ENCODE peak calls at places on chromosome 12, in six cellular contexts. One of them, this sample, is unnamed.

GRCh38 chr12:100845095-100845494 is 50.5 kb downstream of the ANO4 start:
- DNase-seq in fibroblast of lung: peak; percentile 31
- DNase-seq in lower lobe of right lung: no peak
- DNase-seq in transverse colon: no peak
- DNase-seq in thyroid gland: no peak
- DNase-seq in HCT116: peak; percentile 8
- DNase-seq in this sample: peak; percentile 24

GRCh38 chr12:13573698-13574321 is 377.3 kb downstream of the EMP1 start:
- DNase-seq in fibroblast of lung: peak; percentile 57
- DNase-seq in lower lobe of right lung: no peak
- DNase-seq in transverse colon: no peak
- DNase-seq in thyroid gland: no peak
- DNase-seq in HCT116: peak; percentile 87
- DNase-seq in this sample: peak; percentile 9

GRCh38 chr12:127107744-127108143 is 1159.2 kb upstream of the TMEM132C start:
- DNase-seq in fibroblast of lung: no peak
- DNase-seq in lower lobe of right lung: no peak
- DNase-seq in transverse colon: no peak
- DNase-seq in thyroid gland: no peak
- DNase-seq in HCT116: no peak
- DNase-seq in this sample: no peak

GRCh38 chr12:100862600-100863149 is 68.1 kb downstream of the ANO4 start:
- DNase-seq in fibroblast of lung: no peak
- DNase-seq in lower lobe of right lung: no peak
- DNase-seq in transverse colon: no peak
- DNase-seq in thyroid gland: no peak
- DNase-seq in HCT116: no peak
- DNase-seq in this sample: no peak

GRCh38 chr12:118361889-118362288 is 10.8 kb downstream of the TAOK3 start:
- DNase-seq in fibroblast of lung: no peak
- DNase-seq in lower lobe of right lung: no peak
- DNase-seq in transverse colon: no peak
- DNase-seq in thyroid gland: no peak
- DNase-seq in HCT116: no peak
- DNase-seq in this sample: no peak

GRCh38 chr12:100026241-100026640 is 41.5 kb upstream of the ANKS1B start:
- DNase-seq in fibroblast of lung: no peak
- DNase-seq in lower lobe of right lung: no peak
- DNase-seq in transverse colon: no peak
- DNase-seq in thyroid gland: no peak
- DNase-seq in HCT116: no peak
- DNase-seq in this sample: no peak

GRCh38 chr12:20369164-20370000 is 1.0 kb downstream of the PDE3A start:
- DNase-seq in fibroblast of lung: peak; percentile 76
- DNase-seq in lower lobe of right lung: peak; percentile 59
- DNase-seq in transverse colon: peak; percentile 84
- DNase-seq in thyroid gland: peak; percentile 43
- DNase-seq in HCT116: no peak
- DNase-seq in this sample: peak; percentile 49

GRCh38 chr12:24913953-24914352 is 34.9 kb downstream of the BCAT1 start:
- DNase-seq in fibroblast of lung: no peak
- DNase-seq in lower lobe of right lung: no peak
- DNase-seq in transverse colon: no peak
- DNase-seq in thyroid gland: no peak
- DNase-seq in HCT116: no peak
- DNase-seq in this sample: no peak

GRCh38 chr12:6046511-6047180 is 77.8 kb downstream of the VWF start:
- DNase-seq in fibroblast of lung: no peak
- DNase-seq in lower lobe of right lung: no peak
- DNase-seq in transverse colon: no peak
- DNase-seq in thyroid gland: no peak
- DNase-seq in HCT116: no peak
- DNase-seq in this sample: no peak

GRCh38 chr12:90939382-90939781 is 15.6 kb downstream of the CCER1 start:
- DNase-seq in fibroblast of lung: peak; percentile 6
- DNase-seq in lower lobe of right lung: no peak
- DNase-seq in transverse colon: no peak
- DNase-seq in thyroid gland: no peak
- DNase-seq in HCT116: no peak
- DNase-seq in this sample: no peak

GRCh38 chr12:98355322-98355721 is 160.1 kb upstream of the TMPO start:
- DNase-seq in fibroblast of lung: peak; percentile 79
- DNase-seq in lower lobe of right lung: no peak
- DNase-seq in transverse colon: no peak
- DNase-seq in thyroid gland: no peak
- DNase-seq in HCT116: no peak
- DNase-seq in this sample: no peak

GRCh38 chr12:124497658-124498057 is 69.8 kb downstream of the NCOR2 start:
- DNase-seq in fibroblast of lung: peak; percentile 93
- DNase-seq in lower lobe of right lung: no peak
- DNase-seq in transverse colon: no peak
- DNase-seq in thyroid gland: no peak
- DNase-seq in HCT116: no peak
- DNase-seq in this sample: no peak

GRCh38 chr12:64036414-64036813 is 185.7 kb downstream of the KICS2 start:
- DNase-seq in fibroblast of lung: peak; percentile 83
- DNase-seq in lower lobe of right lung: no peak
- DNase-seq in transverse colon: no peak
- DNase-seq in thyroid gland: no peak
- DNase-seq in HCT116: no peak
- DNase-seq in this sample: no peak

GRCh38 chr12:124916370-124917134 is 2.1 kb upstream of the UBC start:
- DNase-seq in fibroblast of lung: peak; percentile 95
- DNase-seq in lower lobe of right lung: no peak
- DNase-seq in transverse colon: peak; percentile 84
- DNase-seq in thyroid gland: peak; percentile 81
- DNase-seq in HCT116: peak; percentile 90
- DNase-seq in this sample: peak; percentile 77

GRCh38 chr12:94545937-94546771 is 86.5 kb upstream of the CEP83 start:
- DNase-seq in fibroblast of lung: peak; percentile 62
- DNase-seq in lower lobe of right lung: peak; percentile 53
- DNase-seq in transverse colon: peak; percentile 65
- DNase-seq in thyroid gland: peak; percentile 67
- DNase-seq in HCT116: peak; percentile 77
- DNase-seq in this sample: peak; percentile 40

GRCh38 chr12:91276529-91276928 is 93.9 kb upstream of the DCN start:
- DNase-seq in fibroblast of lung: no peak
- DNase-seq in lower lobe of right lung: no peak
- DNase-seq in transverse colon: no peak
- DNase-seq in thyroid gland: no peak
- DNase-seq in HCT116: no peak
- DNase-seq in this sample: no peak

GRCh38 chr12:123131879-123132402 is 18.9 kb downstream of the PITPNM2 start:
- DNase-seq in fibroblast of lung: no peak
- DNase-seq in lower lobe of right lung: peak; percentile 69
- DNase-seq in transverse colon: peak; percentile 59
- DNase-seq in thyroid gland: peak; percentile 68
- DNase-seq in HCT116: no peak
- DNase-seq in this sample: no peak

GRCh38 chr12:102343361-102344121 is 136.8 kb downstream of the IGF1 start:
- DNase-seq in fibroblast of lung: peak; percentile 5
- DNase-seq in lower lobe of right lung: no peak
- DNase-seq in transverse colon: no peak
- DNase-seq in thyroid gland: no peak
- DNase-seq in HCT116: no peak
- DNase-seq in this sample: peak; percentile 11

GRCh38 chr12:120342567-120343537 is 15.3 kb upstream of the PLA2G1B start:
- DNase-seq in fibroblast of lung: no peak
- DNase-seq in lower lobe of right lung: no peak
- DNase-seq in transverse colon: no peak
- DNase-seq in thyroid gland: no peak
- DNase-seq in HCT116: no peak
- DNase-seq in this sample: no peak

GRCh38 chr12:45168976-45169375 is 46.9 kb upstream of the ANO6 start:
- DNase-seq in fibroblast of lung: no peak
- DNase-seq in lower lobe of right lung: no peak
- DNase-seq in transverse colon: no peak
- DNase-seq in thyroid gland: no peak
- DNase-seq in HCT116: no peak
- DNase-seq in this sample: no peak

GRCh38 chr12:122870867-122871664 is 24.9 kb downstream of the VPS37B start:
- DNase-seq in fibroblast of lung: peak; percentile 63
- DNase-seq in lower lobe of right lung: peak; percentile 54
- DNase-seq in transverse colon: peak; percentile 53
- DNase-seq in thyroid gland: peak; percentile 76
- DNase-seq in HCT116: no peak
- DNase-seq in this sample: peak; percentile 86

GRCh38 chr12:48472259-48472658 is at the start of gene ANP32D:
- DNase-seq in fibroblast of lung: no peak
- DNase-seq in lower lobe of right lung: no peak
- DNase-seq in transverse colon: no peak
- DNase-seq in thyroid gland: no peak
- DNase-seq in HCT116: no peak
- DNase-seq in this sample: no peak
- H3K9me3 ChIP-seq in fibroblast of lung: no peaks in the 10 kb centered on the region
- H3K9me3 ChIP-seq in lower lobe of right lung: peaks cover 25% of the 10 kb centered on the region
- H3K9me3 ChIP-seq in transverse colon: peaks cover 8% of the 10 kb centered on the region
- H3K9me3 ChIP-seq in thyroid gland: peaks cover 6% of the 10 kb centered on the region
- H3K9me3 ChIP-seq in HCT116: peaks cover 5% of the 10 kb centered on the region
- H3K9me3 ChIP-seq in this sample: peaks cover 15% of the 10 kb centered on the region

DNA sequence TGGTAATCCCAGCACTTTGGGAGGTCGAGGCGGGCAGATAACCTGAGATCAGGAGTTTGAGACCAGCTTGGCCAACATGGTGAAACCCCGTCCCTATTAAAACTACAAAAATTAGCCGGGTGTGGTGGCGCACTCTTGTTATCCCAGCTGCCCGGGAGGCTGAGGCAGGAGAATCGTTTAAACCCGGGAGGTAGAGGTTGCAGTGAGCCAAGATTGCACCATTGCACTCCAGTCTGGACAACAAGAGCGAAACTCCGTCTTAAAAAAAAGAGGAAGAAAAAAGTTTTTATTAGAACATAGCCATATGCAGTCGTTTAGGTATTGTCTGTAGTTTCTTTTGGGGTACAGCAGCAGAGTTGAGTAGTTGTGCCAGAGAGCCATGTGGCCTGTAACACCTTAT is 2.0 kb downstream of the ADIPOR2 start:
- DNase-seq in fibroblast of lung: no peak
- DNase-seq in lower lobe of right lung: no peak
- DNase-seq in transverse colon: no peak
- DNase-seq in thyroid gland: no peak
- DNase-seq in HCT116: no peak
- DNase-seq in this sample: no peak
- H3K4me3 ChIP-seq in fibroblast of lung: no peak overlapping the region
- H3K4me3 ChIP-seq in lower lobe of right lung: peak overlapping the region; percentile 89
- H3K4me3 ChIP-seq in transverse colon: no peak overlapping the region
- H3K4me3 ChIP-seq in thyroid gland: no peak overlapping the region
- H3K4me3 ChIP-seq in HCT116: no peak overlapping the region
- H3K4me3 ChIP-seq in this sample: peak overlapping the region; percentile 87

DNA sequence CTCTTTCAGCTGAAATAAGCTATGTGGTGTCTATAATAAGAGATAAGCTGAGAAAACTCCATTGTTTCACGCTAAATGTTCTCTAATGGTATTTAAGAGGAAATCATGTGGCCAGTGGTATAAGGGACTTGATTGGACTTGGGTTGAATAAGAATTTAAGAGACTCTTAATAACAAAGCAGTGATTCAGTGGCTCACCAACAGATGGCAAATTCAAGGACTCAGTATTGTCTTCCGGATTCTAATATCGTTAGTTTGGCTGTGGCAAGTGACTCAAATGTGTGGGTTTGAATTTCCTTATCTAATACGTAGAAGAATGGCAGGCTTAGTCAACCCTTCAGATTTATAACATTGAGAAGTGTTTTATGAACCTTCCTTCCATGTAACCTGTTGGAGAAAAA is 49.1 kb upstream of the KCNH3 start:
- DNase-seq in fibroblast of lung: peak; percentile 99
- DNase-seq in lower lobe of right lung: no peak
- DNase-seq in transverse colon: no peak
- DNase-seq in thyroid gland: no peak
- DNase-seq in HCT116: peak; percentile 70
- DNase-seq in this sample: peak; percentile 41
- TF ChIP-seq CTCF in fibroblast of lung: peak; percentile 30
- TF ChIP-seq CTCF in lower lobe of right lung: no peak
- TF ChIP-seq CTCF in transverse colon: no peak
- TF ChIP-seq CTCF in thyroid gland: no peak
- TF ChIP-seq CTCF in HCT116: no peak
- TF ChIP-seq CTCF in this sample: no peak

GRCh38 chr12:133201888-133202287 is 20.6 kb downstream of the ZNF268 start:
- DNase-seq in fibroblast of lung: no peak
- DNase-seq in lower lobe of right lung: no peak
- DNase-seq in transverse colon: no peak
- DNase-seq in thyroid gland: no peak
- DNase-seq in HCT116: no peak
- DNase-seq in this sample: no peak
- H3K9me3 ChIP-seq in fibroblast of lung: peaks cover 19% of the 10 kb centered on the region
- H3K9me3 ChIP-seq in lower lobe of right lung: peaks cover 74% of the 10 kb centered on the region
- H3K9me3 ChIP-seq in transverse colon: peaks cover 70% of the 10 kb centered on the region
- H3K9me3 ChIP-seq in thyroid gland: peaks cover 38% of the 10 kb centered on the region
- H3K9me3 ChIP-seq in HCT116: peaks cover 55% of the 10 kb centered on the region
- H3K9me3 ChIP-seq in this sample: peaks cover 66% of the 10 kb centered on the region

DNA sequence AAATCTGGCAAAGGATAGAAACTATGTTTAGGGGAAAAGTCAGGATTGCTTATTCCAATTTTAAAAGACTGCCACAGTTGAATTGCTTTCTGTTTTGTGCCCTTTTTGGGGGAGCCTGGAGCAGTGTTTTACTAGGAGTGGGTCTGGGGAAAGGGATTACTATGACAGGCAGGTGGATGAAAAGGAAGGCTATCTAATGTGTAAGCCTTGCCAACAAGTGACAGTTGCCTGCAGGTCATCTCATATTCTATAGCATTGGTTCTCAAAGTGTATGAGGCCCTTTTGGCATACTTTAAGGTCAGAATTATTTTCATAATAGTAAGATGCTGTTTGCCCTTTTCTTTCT is 4.1 kb downstream of the EID3 start:
- DNase-seq in fibroblast of lung: no peak
- DNase-seq in lower lobe of right lung: no peak
- DNase-seq in transverse colon: no peak
- DNase-seq in thyroid gland: no peak
- DNase-seq in HCT116: no peak
- DNase-seq in this sample: no peak
- H3K4me3 ChIP-seq in fibroblast of lung: no peak overlapping the region
- H3K4me3 ChIP-seq in lower lobe of right lung: no peak overlapping the region
- H3K4me3 ChIP-seq in transverse colon: no peak overlapping the region
- H3K4me3 ChIP-seq in thyroid gland: no peak overlapping the region
- H3K4me3 ChIP-seq in HCT116: no peak overlapping the region
- H3K4me3 ChIP-seq in this sample: no peak overlapping the region

DNA sequence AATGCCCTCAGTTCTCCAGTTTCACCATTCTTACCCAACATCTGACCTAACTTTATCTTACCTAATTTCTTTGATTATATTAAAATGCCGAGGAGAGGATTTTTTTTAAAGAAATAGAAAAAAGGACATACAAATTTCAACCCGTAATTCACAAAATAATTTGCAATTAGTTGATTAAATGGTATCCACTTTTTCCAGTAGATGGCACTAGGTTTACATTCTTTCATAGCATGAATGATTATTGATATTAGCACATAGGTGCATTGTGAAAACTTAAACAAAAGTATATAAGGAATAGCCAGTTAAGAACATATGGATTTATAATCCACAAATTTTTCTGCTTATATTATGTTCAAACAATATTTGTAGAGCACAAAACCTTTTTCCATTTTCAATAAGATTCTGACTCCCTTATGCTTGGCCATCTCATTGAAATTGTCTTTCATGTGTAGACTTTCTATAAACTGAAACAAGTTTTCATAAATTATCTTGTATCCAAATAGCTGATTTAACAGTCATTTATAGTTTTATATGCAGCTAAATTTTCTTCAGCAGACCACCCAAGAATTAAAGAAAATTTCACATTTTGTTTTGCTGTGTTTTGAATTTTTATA is 35.3 kb downstream of the MSRB3 start:
- DNase-seq in fibroblast of lung: no peak
- DNase-seq in lower lobe of right lung: no peak
- DNase-seq in transverse colon: no peak
- DNase-seq in thyroid gland: no peak
- DNase-seq in HCT116: peak; percentile 33
- DNase-seq in this sample: peak; percentile 58
- TF ChIP-seq CTCF in fibroblast of lung: peak; percentile 32
- TF ChIP-seq CTCF in lower lobe of right lung: peak; percentile 37
- TF ChIP-seq CTCF in transverse colon: no peak
- TF ChIP-seq CTCF in thyroid gland: peak; percentile 64
- TF ChIP-seq CTCF in HCT116: peak; percentile 45
- TF ChIP-seq CTCF in this sample: peak; percentile 76

GRCh38 chr12:130460611-130461478 is 123.2 kb downstream of the PIWIL1 start:
- DNase-seq in fibroblast of lung: no peak
- DNase-seq in lower lobe of right lung: no peak
- DNase-seq in transverse colon: no peak
- DNase-seq in thyroid gland: no peak
- DNase-seq in HCT116: no peak
- DNase-seq in this sample: no peak
- H3K9me3 ChIP-seq in fibroblast of lung: no peaks in the 10 kb centered on the region
- H3K9me3 ChIP-seq in lower lobe of right lung: no peaks in the 10 kb centered on the region
- H3K9me3 ChIP-seq in transverse colon: no peaks in the 10 kb centered on the region
- H3K9me3 ChIP-seq in thyroid gland: no peaks in the 10 kb centered on the region
- H3K9me3 ChIP-seq in HCT116: no peaks in the 10 kb centered on the region
- H3K9me3 ChIP-seq in this sample: no peaks in the 10 kb centered on the region